ENCODE peak calls at places on chromosome 20, in seven cellular contexts. H is lower lobe of right lung, Q is heart left ventricle, Y is stomach, I is transverse colon, B is A549, N is keratinocyte. W is an unnamed sample. For H3K4me1, the result is how much of the 10 kb centered on the place peaks cover.

GRCh38 chr20:4299773-4300172 is 284.4 kb upstream of the RNF24 start:
- DNase-seq in N (no peak), B (no peak), H (no peak), Q (no peak), I (no peak), Y (no peak), W (no peak)

GRCh38 chr20:8862092-8862491 is 206.8 kb upstream of the PLCB4 start:
- DNase-seq in Y (no peak), I (no peak), H (no peak), Q (no peak), B (no peak), N (no peak), W (no peak)

GRCh38 chr20:61263938-61264337 is 11.9 kb downstream of the CDH4 start:
- DNase-seq in B (no peak), Q (no peak), I (no peak), Y (no peak), N (no peak), H (no peak), W (no peak)

GRCh38 chr20:58852559-58853271 is at the start of gene GNAS:
- DNase-seq in B (peak), N (no peak), H (peak), Q (peak), Y (no peak), I (peak), W (peak)

GRCh38 chr20:62025832-62026563 is 39.7 kb downstream of the TAF4 start:
- DNase-seq in Q (peak), H (no peak), B (no peak), Y (no peak), N (no peak), I (no peak), W (no peak)

GRCh38 chr20:22339091-22339881 is 245.1 kb downstream of the FOXA2 start:
- DNase-seq in H (no peak), B (peak), Q (no peak), Y (no peak), N (no peak), I (peak), W (no peak)

GRCh38 chr20:25399038-25399430 is 8.4 kb upstream of the ABHD12 start:
- DNase-seq in Q (no peak), I (peak), N (no peak), H (no peak), B (peak), Y (peak), W (no peak)

GRCh38 chr20:53942973-53943372 is 127.4 kb downstream of the BCAS1 start:
- DNase-seq in B (no peak), Q (no peak), Y (no peak), N (no peak), I (no peak), H (no peak), W (no peak)

GRCh38 chr20:41408131-41408789 is 41.6 kb upstream of the EMILIN3 start:
- DNase-seq in I (peak), N (no peak), Q (no peak), Y (no peak), B (no peak), H (no peak), W (no peak)

GRCh38 chr20:53958240-53958639 is 112.2 kb downstream of the BCAS1 start:
- DNase-seq in B (no peak), Q (no peak), N (no peak), Y (no peak), I (no peak), H (no peak), W (no peak)

GRCh38 chr20:4150095-4150492 is 134.7 kb upstream of the RNF24 start:
- DNase-seq in H (no peak), N (no peak), Y (no peak), I (no peak), B (peak), Q (no peak), W (no peak)

GRCh38 chr20:54090230-54091119 is 20.1 kb upstream of the BCAS1 start:
- DNase-seq in N (no peak), H (no peak), B (no peak), Y (no peak), I (no peak), Q (no peak), W (no peak)

GRCh38 chr20:25090492-25091429 is 8.8 kb upstream of the VSX1 start:
- DNase-seq in I (peak), H (no peak), Y (no peak), Q (no peak), B (no peak), N (no peak), W (peak)

GRCh38 chr20:63061051-63061531 is 54.3 kb upstream of the BHLHE23 start:
- DNase-seq in H (peak), B (no peak), I (no peak), Y (no peak), Q (no peak), N (no peak), W (peak)

GRCh38 chr20:5061209-5061608 is 58.5 kb downstream of the PCNA start:
- DNase-seq in B (peak), H (no peak), I (no peak), Y (no peak), Q (no peak), N (peak), W (no peak)

GRCh38 chr20:61599061-61599930 is 347.2 kb downstream of the CDH4 start:
- DNase-seq in B (no peak), Y (no peak), Q (no peak), H (peak), N (no peak), I (no peak), W (no peak)

GRCh38 chr20:24309596-24309995 is 159.8 kb upstream of the SYNDIG1 start:
- DNase-seq in B (no peak), Y (no peak), H (no peak), N (peak), Q (no peak), I (no peak), W (no peak)

GRCh38 chr20:49572857-49573256 is 4.9 kb upstream of the PTGIS start:
- DNase-seq in Q (peak), I (no peak), B (no peak), N (no peak), Y (no peak), H (no peak), W (no peak)

GRCh38 chr20:41005361-41005729 is 23.3 kb upstream of the TOP1 start:
- DNase-seq in N (peak), H (peak), Y (peak), B (peak), Q (peak), I (peak), W (peak)

GRCh38 chr20:14729390-14729789 is 392.0 kb upstream of the FLRT3 start:
- DNase-seq in H (no peak), N (no peak), B (no peak), I (no peak), Y (no peak), Q (no peak), W (no peak)

GRCh38 chr20:9027626-9028025 is 41.3 kb upstream of the PLCB4 start:
- DNase-seq in N (no peak), I (no peak), Y (no peak), Q (no peak), H (no peak), B (no peak), W (no peak)

GRCh38 chr20:34834459-34834893 is 9.0 kb upstream of the NCOA6 start:
- DNase-seq in I (no peak), Y (no peak), Q (no peak), N (no peak), H (no peak), B (peak), W (no peak)

GRCh38 chr20:59020938-59021551 is 1.8 kb downstream of the TUBB1 start:
- DNase-seq in I (no peak), Y (no peak), B (no peak), H (no peak), N (no peak), Q (no peak), W (no peak)

GRCh38 chr20:25278636-25279361 is 30.9 kb downstream of the PYGB start:
- DNase-seq in I (peak), H (peak), Q (peak), N (no peak), B (no peak), Y (peak), W (peak)

GRCh38 chr20:63050406-63050805 is 43.6 kb upstream of the BHLHE23 start:
- DNase-seq in B (no peak), H (peak), N (no peak), Y (no peak), I (no peak), Q (no peak), W (peak)

GRCh38 chr20:17281478-17281877 is 54.6 kb downstream of the PCSK2 start:
- DNase-seq in Q (no peak), Y (no peak), H (no peak), B (no peak), N (no peak), I (no peak), W (no peak)

GRCh38 chr20:31496761-31497295 is 17.4 kb upstream of the HM13 start:
- DNase-seq in N (no peak), I (peak), Q (peak), H (peak), B (no peak), Y (no peak), W (peak)

GRCh38 chr20:63653041-63653973 is at the start of gene STMN3:
- DNase-seq in N (peak), I (peak), H (peak), B (peak), Y (peak), Q (peak), W (peak)

GRCh38 chr20:4894981-4895381 is 106.3 kb downstream of the SLC23A2 start:
- DNase-seq in I (no peak), Q (no peak), B (no peak), H (no peak), N (no peak), Y (no peak), W (no peak)

GRCh38 chr20:25553819-25554296 is 31.5 kb downstream of the NINL start:
- DNase-seq in N (no peak), I (no peak), Q (no peak), Y (no peak), B (no peak), H (no peak), W (no peak)

GRCh38 chr20:16061394-16061793 is 511.9 kb downstream of the KIF16B start:
- DNase-seq in H (no peak), I (no peak), B (no peak), N (no peak), Y (no peak), Q (no peak), W (no peak)

GRCh38 chr20:35992713-35993335 is 24.4 kb downstream of the CNBD2 start:
- DNase-seq in N (no peak), Y (peak), I (peak), H (no peak), B (peak), Q (peak), W (no peak)

GRCh38 chr20:59643616-59644061 is 39.3 kb downstream of the PHACTR3 start:
- DNase-seq in H (no peak), B (no peak), N (no peak), Q (no peak), Y (peak), I (no peak), W (no peak)

GRCh38 chr20:63094767-63095499 is 88.2 kb upstream of the BHLHE23 start:
- DNase-seq in B (no peak), Q (peak), N (no peak), I (peak), H (peak), Y (no peak), W (peak)

GRCh38 chr20:52305843-52306242 is 114.3 kb upstream of the ZFP64 start:
- DNase-seq in H (no peak), Q (no peak), I (no peak), N (no peak), Y (no peak), B (no peak), W (no peak)

GRCh38 chr20:2509468-2509781 is 710 bp upstream of the ZNF343 start:
- DNase-seq in H (no peak), N (no peak), Y (no peak), B (no peak), I (no peak), Q (no peak), W (no peak)

GRCh38 chr20:2509794-2510193 is 1.1 kb upstream of the ZNF343 start:
- DNase-seq in N (no peak), Q (no peak), Y (no peak), I (no peak), H (no peak), B (no peak), W (no peak)

GRCh38 chr20:2507464-2507863 is 1.3 kb downstream of the ZNF343 start:
- DNase-seq in N (no peak), Y (no peak), H (no peak), I (no peak), Q (no peak), B (no peak), W (no peak)

GRCh38 chr20:2507875-2508630 is 662 bp downstream of the ZNF343 start:
- DNase-seq in H (no peak), Q (peak), N (no peak), Y (peak), I (peak), B (peak), W (no peak)

DNA sequence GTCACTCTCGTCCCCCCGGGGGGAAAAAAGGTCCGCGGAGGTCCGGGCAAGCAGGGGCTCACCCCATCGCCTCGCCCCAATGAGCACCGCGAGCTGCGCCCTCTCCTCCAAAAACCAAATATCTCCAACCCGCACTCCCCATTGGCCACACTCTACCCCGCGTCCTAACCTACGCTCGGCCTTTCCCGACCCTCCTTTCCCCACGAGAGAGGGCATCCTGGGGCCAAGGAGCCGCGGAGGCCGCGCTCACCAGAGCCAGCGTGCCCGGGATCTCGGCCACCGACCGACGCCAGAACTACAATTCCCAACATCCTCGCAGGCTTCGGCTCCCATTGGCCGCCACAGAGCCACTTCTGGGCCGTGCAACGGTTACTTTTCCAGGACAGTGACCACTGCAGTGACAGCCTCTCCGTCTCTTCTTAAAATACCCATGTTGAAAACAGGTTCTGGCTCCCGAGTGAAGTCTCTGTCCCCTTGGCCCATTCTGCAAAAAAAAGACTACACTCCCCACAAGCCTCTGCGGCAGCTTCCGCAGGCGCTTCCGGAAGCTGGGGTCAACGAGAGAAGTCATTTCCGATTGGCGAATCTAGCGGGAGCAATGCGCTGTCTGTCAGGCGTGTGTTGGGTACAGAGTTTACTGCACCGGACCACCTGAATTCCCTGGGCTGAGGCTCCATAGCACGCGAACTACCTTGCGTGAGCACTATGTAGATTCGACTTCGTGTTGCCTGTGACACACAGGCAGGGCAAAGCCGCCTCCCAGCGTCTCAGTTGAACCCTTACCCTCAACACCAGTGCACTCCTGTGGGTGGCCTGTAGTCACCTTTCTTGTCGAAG is at the start of gene ZNF343:
- DNase-seq in B (peak), Y (peak), Q (peak), I (peak), H (peak), N (no peak), W (peak)
- H3K4me3 ChIP-seq in B (peak), Y (peak), Q (peak), I (peak), H (peak), N (peak), W (peak)

GRCh38 chr20:37379967-37380828 is 34.3 kb downstream of the SRC start:
- DNase-seq in I (no peak), H (peak), Q (no peak), N (no peak), B (peak), Y (no peak), W (no peak)

GRCh38 chr20:37377346-37378081 is 31.6 kb downstream of the SRC start:
- DNase-seq in I (no peak), B (no peak), H (no peak), N (no peak), Q (no peak), Y (no peak), W (no peak)

GRCh38 chr20:37378420-37378784 is 32.5 kb downstream of the SRC start:
- DNase-seq in N (no peak), B (no peak), Q (no peak), Y (no peak), I (no peak), H (no peak), W (no peak)

GRCh38 chr20:37380864-37381579 is 35.1 kb downstream of the SRC start:
- DNase-seq in N (no peak), Q (no peak), B (no peak), I (no peak), Y (no peak), H (peak), W (no peak)

DNA sequence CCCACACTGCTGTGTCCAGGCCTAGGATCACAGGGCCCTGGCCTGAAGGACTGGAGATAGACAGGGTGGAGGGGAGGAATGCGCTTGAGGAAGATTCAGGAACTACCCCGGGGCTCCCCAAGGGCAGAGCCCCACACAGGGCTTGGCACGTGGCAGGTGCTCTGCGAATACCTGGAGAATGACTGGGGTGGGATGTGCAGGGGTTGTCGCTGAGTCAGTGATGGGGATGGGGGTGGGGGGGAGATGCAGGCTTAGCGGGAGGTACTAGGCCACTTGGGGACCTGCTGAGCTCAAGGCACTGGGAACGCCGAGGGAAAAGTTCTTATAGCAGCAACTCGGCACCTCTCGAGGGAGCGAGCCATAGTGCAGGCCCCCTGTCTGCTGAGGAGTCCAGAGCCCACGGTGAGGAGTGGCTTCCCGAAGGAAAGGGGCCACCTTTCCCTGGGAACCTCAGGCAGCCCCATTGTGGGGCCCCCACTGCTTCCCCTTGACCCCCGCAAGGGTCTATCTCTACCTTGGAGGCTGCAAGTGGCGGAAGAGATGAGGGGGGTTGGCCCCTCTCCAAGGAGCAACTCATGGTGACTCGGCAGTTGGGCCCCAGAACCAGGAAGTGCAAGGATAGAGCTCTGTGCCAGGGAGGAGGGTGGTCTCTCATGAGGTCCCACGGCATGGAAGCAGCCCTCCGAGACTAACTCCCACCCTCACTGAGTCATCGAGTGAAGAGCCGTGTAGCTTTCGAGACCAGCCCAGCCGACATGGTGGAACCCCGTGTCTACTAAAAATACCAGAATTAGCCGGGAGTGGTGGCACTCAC is 33.1 kb downstream of the SRC start:
- DNase-seq in I (no peak), N (no peak), B (peak), Q (no peak), H (peak), Y (peak), W (peak)
- H3K27ac ChIP-seq in I (peak), N (no peak), B (peak), Q (no peak), H (no peak), Y (peak), W (no peak)

GRCh38 chr20:57528148-57528547 is 3.2 kb upstream of the CTCFL start:
- DNase-seq in N (no peak), Q (no peak), I (no peak), H (no peak), B (no peak), Y (no peak), W (no peak)

GRCh38 chr20:57526067-57526884 is 1.3 kb upstream of the CTCFL start:
- DNase-seq in I (peak), H (no peak), B (no peak), Q (no peak), N (no peak), Y (no peak), W (no peak)

GRCh38 chr20:57529160-57529585 is 4.2 kb upstream of the CTCFL start:
- DNase-seq in Q (no peak), H (no peak), Y (no peak), B (no peak), N (no peak), I (no peak), W (no peak)

GRCh38 chr20:57526885-57527566 is 2.1 kb upstream of the CTCFL start:
- DNase-seq in I (no peak), N (no peak), Q (no peak), B (no peak), H (no peak), Y (no peak), W (no peak)

GRCh38 chr20:57527728-57528127 is 2.8 kb upstream of the CTCFL start:
- DNase-seq in N (no peak), Y (no peak), Q (no peak), H (no peak), I (no peak), B (no peak), W (no peak)
- H3K4me1 ChIP-seq in N (under half), Y (under half), Q (under half), H (under half), I (under half), B (under half), W (under half)

DNA sequence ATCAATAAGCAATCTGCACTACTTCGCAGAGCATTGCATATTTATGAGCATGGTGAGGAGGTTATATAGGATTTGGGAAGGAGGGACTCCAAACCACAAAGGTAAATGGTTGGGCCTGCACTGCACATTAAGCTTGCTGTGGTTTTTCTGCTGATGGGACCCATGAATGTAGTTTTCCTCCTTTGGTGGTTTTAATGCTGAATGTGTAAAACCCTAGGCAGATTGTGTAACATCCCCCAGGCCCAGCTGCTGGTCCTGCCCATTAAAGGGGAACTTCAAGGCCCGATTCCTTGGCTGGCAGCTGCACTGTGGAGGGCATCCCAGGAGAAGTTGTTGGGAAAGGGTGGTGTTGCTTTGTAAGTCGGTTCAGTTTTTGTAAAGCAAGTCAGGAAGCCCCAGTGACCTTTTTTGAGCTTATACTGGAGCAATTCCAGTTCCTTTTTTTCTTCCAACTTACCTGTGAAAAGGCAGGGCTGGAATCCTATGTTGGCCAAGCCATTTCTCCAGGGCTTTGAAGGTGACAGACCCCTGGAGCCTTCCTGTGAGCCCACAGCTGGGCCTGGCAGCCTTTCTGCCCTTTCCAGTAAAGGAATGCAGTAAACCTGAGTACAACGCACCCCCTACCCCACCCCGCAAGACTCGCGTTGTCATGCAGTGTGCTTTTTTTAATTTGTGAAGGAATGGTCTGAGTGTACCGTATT is 43.1 kb upstream of the NAA20 start:
- DNase-seq in N (no peak), I (peak), B (no peak), H (peak), Q (peak), Y (peak), W (peak)
- H3K4me3 ChIP-seq in N (peak), I (no peak), B (peak), H (peak), Q (peak), Y (peak), W (no peak)

GRCh38 chr20:32522525-32522774 is 62.7 kb downstream of the NOL4L start:
- DNase-seq in H (peak), I (no peak), B (no peak), Q (no peak), N (no peak), Y (no peak), W (no peak)
- H3K27ac ChIP-seq in H (no peak), I (no peak), B (no peak), Q (no peak), N (no peak), Y (no peak), W (no peak)

W was measured in aorta.